ENCODE peak calls at places on chromosome 15, in six cellular contexts. N is A549, V is ovary, Y is IMR-90, F is transverse colon, T is uterus. I is an unnamed sample.

GRCh38 chr15:74376226-74376625 is 8.8 kb upstream of the CYP11A1 start:
- DNase-seq in N (no peak), V (no peak), Y (no peak), F (no peak), T (no peak), I (no peak)

GRCh38 chr15:59002418-59002859 is 15.0 kb downstream of the RNF111 start:
- DNase-seq in N (no peak), V (no peak), Y (no peak), F (no peak), T (no peak), I (no peak)

GRCh38 chr15:78991476-78991875 is 46.6 kb upstream of the CTSH start:
- DNase-seq in N (no peak), V (no peak), Y (peak), F (no peak), T (no peak), I (peak)

GRCh38 chr15:58058729-58059128 is 6.8 kb downstream of the ALDH1A2 start:
- DNase-seq in N (no peak), V (no peak), Y (no peak), F (no peak), T (no peak), I (no peak)

GRCh38 chr15:73870700-73871408 is 2.5 kb upstream of the TBC1D21 start:
- DNase-seq in N (peak), V (peak), Y (peak), F (peak), T (peak), I (peak)

GRCh38 chr15:77421370-77421700 is 647 bp downstream of the HMG20A start:
- DNase-seq in N (peak), V (no peak), Y (peak), F (peak), T (no peak), I (peak)

GRCh38 chr15:38406451-38406850 is 47.5 kb upstream of the FAM98B start:
- DNase-seq in N (no peak), V (no peak), Y (peak), F (no peak), T (no peak), I (no peak)

GRCh38 chr15:78906310-78906608 is 33.6 kb downstream of the MORF4L1 start:
- DNase-seq in N (peak), V (no peak), Y (peak), F (no peak), T (peak), I (no peak)

GRCh38 chr15:80665151-80665550 is 30.0 kb upstream of the ABHD17C start:
- DNase-seq in N (no peak), V (no peak), Y (no peak), F (no peak), T (no peak), I (no peak)

GRCh38 chr15:27358751-27359434 is 387.9 kb downstream of the GABRG3 start:
- DNase-seq in N (peak), V (no peak), Y (no peak), F (no peak), T (no peak), I (peak)

GRCh38 chr15:60396964-60397771 is 618 bp downstream of the ANXA2 start:
- DNase-seq in N (peak), V (peak), Y (peak), F (peak), T (peak), I (peak)

GRCh38 chr15:84761534-84762190 is 13.3 kb downstream of the ZNF592 start:
- DNase-seq in N (no peak), V (no peak), Y (peak), F (no peak), T (no peak), I (no peak)

GRCh38 chr15:60301024-60301423 is 96.8 kb downstream of the ANXA2 start:
- DNase-seq in N (peak), V (no peak), Y (no peak), F (no peak), T (no peak), I (peak)

GRCh38 chr15:78234515-78235040 is at the start of gene ACSBG1:
- DNase-seq in N (no peak), V (no peak), Y (no peak), F (no peak), T (no peak), I (no peak)

GRCh38 chr15:35624881-35625280 is 78.9 kb upstream of the DPH6 start:
- DNase-seq in N (no peak), V (peak), Y (peak), F (no peak), T (peak), I (no peak)

GRCh38 chr15:69679623-69680228 is 227.1 kb downstream of the RPLP1 start:
- DNase-seq in N (no peak), V (no peak), Y (no peak), F (no peak), T (no peak), I (no peak)

GRCh38 chr15:66251790-66252355 is 1.7 kb downstream of the MEGF11 start:
- DNase-seq in N (no peak), V (no peak), Y (no peak), F (no peak), T (no peak), I (no peak)

GRCh38 chr15:83106994-83107840 is at the start of gene TM6SF1:
- DNase-seq in N (no peak), V (no peak), Y (no peak), F (no peak), T (no peak), I (peak)

GRCh38 chr15:69161878-69162213 is 1.4 kb downstream of the GLCE start:
- DNase-seq in N (no peak), V (no peak), Y (peak), F (no peak), T (no peak), I (no peak)

GRCh38 chr15:36498922-36499321 is 80.5 kb upstream of the CDIN1 start:
- DNase-seq in N (no peak), V (no peak), Y (no peak), F (no peak), T (no peak), I (no peak)

GRCh38 chr15:85489773-85490493 is 109.5 kb downstream of the AKAP13 start:
- DNase-seq in N (no peak), V (no peak), Y (no peak), F (no peak), T (no peak), I (no peak)

GRCh38 chr15:40458495-40459371 is 12.1 kb upstream of the CHST14 start:
- DNase-seq in N (no peak), V (no peak), Y (no peak), F (no peak), T (no peak), I (no peak)

GRCh38 chr15:57019496-57020160 is 101.2 kb downstream of the TCF12 start:
- DNase-seq in N (no peak), V (no peak), Y (no peak), F (no peak), T (no peak), I (no peak)

GRCh38 chr15:85329561-85330421 is 50.6 kb upstream of the AKAP13 start:
- DNase-seq in N (peak), V (no peak), Y (peak), F (peak), T (no peak), I (peak)

GRCh38 chr15:45162771-45163507 is 24.8 kb downstream of the SHF start:
- DNase-seq in N (peak), V (peak), Y (peak), F (peak), T (peak), I (peak)

GRCh38 chr15:28017423-28017924 is 81.6 kb downstream of the OCA2 start:
- DNase-seq in N (peak), V (no peak), Y (no peak), F (no peak), T (no peak), I (no peak)

GRCh38 chr15:41972341-41973237 is at the start of gene EHD4:
- DNase-seq in N (peak), V (peak), Y (peak), F (peak), T (peak), I (peak)

GRCh38 chr15:50248994-50249586 is 16.4 kb downstream of the HDC start:
- DNase-seq in N (no peak), V (no peak), Y (peak), F (no peak), T (no peak), I (no peak)

GRCh38 chr15:37907136-37907535 is 27.3 kb upstream of the TMCO5A start:
- DNase-seq in N (peak), V (no peak), Y (peak), F (no peak), T (no peak), I (no peak)

GRCh38 chr15:77784361-77785292 is 151.9 kb upstream of the LINGO1 start:
- DNase-seq in N (peak), V (no peak), Y (no peak), F (no peak), T (no peak), I (peak)

GRCh38 chr15:29651476-29652072 is 170.7 kb downstream of the TJP1 start:
- DNase-seq in N (no peak), V (no peak), Y (no peak), F (no peak), T (no peak), I (no peak)

GRCh38 chr15:29652595-29652994 is 169.7 kb downstream of the TJP1 start:
- DNase-seq in N (no peak), V (no peak), Y (no peak), F (no peak), T (no peak), I (peak)

DNA sequence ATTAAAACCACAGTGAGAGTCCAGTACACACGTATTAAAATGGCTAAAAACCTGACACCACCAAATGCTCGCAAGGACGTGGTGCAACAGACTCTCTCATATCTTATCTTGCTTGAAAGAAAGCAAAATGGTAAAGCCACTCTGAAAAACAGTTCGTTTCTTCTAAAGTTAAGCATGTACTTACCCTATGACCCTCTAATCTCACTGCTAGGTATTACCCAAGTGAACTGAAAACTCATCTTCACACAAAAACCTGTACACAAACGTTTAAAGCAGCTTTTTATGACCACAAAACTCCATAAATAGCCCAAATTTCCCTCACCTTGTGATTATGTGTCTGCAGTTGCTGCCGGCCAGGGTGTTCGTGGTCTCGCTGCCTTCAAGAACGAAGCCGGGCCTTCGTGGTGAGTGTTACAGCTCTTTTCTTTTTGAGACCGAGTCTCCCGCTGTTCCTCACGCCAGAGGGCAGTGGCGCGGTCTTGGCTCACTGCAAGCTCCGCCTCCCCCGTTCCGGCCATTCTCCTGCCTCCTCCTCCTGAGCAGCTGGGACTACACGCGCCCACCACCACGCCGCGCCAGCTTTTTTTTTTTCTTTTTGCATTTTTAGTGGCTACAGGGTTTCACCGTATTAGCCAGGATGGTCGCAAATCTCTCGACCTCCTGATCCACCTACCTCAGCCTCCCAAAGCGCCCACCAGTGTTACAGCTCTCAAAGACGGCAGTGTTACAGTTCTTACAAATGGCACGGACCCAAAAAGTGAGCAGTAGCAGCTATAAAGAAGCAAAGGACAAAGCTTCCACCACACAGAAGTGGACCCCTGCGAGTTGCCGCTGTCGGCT is 165.4 kb downstream of the TJP1 start:
- DNase-seq in N (peak), V (no peak), Y (no peak), F (no peak), T (no peak), I (peak)
- TF ChIP-seq CTCF in N (peak), V (no peak), Y (no peak), F (no peak), T (no peak), I (no peak)

GRCh38 chr15:96046620-96047240 is 283.8 kb upstream of the NR2F2 start:
- DNase-seq in N (no peak), V (no peak), Y (no peak), F (no peak), T (no peak), I (no peak)
- TF ChIP-seq POLR2A in N (no peak), V (no peak), Y (no peak), F (no peak), T (no peak), I (no peak)

GRCh38 chr15:67911727-67912126 is 71.9 kb upstream of the RNU6-1 start:
- DNase-seq in N (no peak), V (no peak), Y (no peak), F (no peak), T (no peak), I (no peak)

GRCh38 chr15:67916051-67916374 is 76.2 kb upstream of the RNU6-1 start:
- DNase-seq in N (no peak), V (no peak), Y (no peak), F (no peak), T (no peak), I (no peak)

GRCh38 chr15:67915374-67916050 is 75.7 kb upstream of the RNU6-1 start:
- DNase-seq in N (peak), V (peak), Y (no peak), F (peak), T (peak), I (peak)

GRCh38 chr15:67914537-67915373 is 74.9 kb upstream of the RNU6-1 start:
- DNase-seq in N (peak), V (peak), Y (peak), F (peak), T (peak), I (peak)

DNA sequence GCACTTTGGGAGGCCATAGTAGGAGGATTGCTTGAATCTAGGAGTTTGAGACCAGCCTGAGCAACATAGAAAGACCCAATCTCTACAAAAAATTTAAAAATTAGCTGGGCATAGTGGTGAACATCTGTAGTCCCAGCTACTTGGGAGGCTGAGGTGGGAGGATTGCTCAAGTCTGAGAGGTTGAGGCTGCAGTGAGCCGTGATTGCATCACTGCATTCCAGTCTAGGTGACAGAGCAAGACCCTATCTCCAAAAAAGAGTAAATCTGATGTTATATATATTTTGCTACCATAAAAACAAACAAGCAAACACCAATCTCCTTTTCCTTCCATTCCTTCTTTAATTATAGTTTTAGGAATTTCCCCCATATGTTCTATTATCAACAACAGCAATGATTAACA is 74.2 kb upstream of the RNU6-1 start:
- DNase-seq in N (no peak), V (no peak), Y (no peak), F (no peak), T (no peak), I (no peak)
- H3K27ac ChIP-seq in N (peak), V (no peak), Y (no peak), F (peak), T (peak), I (no peak)

DNA sequence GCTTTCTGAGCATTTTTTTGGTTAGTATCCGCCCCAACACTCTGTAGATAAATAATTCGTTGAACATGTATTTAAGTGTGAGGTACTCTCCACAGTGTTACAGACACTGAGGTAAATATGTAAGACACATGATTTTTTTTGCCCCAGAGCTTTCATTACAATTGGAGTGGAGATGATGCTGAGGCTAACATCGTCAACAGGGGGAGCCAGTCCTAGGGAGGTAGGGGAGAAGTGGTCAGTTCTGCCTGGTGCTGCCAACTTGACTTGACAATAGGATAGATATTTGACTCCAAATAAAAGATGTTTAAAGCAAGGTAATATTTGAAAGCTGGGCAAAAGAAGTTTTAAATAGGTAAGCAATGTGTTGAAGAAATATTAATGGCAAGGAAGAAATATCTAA is 295.7 kb downstream of the UNC13C start:
- DNase-seq in N (peak), V (no peak), Y (no peak), F (no peak), T (no peak), I (peak)
- TF ChIP-seq CTCF in N (no peak), V (no peak), Y (no peak), F (no peak), T (no peak), I (no peak)

GRCh38 chr15:101526021-101526420 is 36.5 kb upstream of the PCSK6 start:
- DNase-seq in N (no peak), V (no peak), Y (no peak), F (no peak), T (no peak), I (no peak)

GRCh38 chr15:101526890-101527289 is 37.4 kb upstream of the PCSK6 start:
- DNase-seq in N (no peak), V (no peak), Y (no peak), F (no peak), T (no peak), I (no peak)

GRCh38 chr15:101523560-101523940 is 34.0 kb upstream of the PCSK6 start:
- DNase-seq in N (no peak), V (no peak), Y (no peak), F (peak), T (no peak), I (no peak)

GRCh38 chr15:101526442-101526841 is 36.9 kb upstream of the PCSK6 start:
- DNase-seq in N (no peak), V (no peak), Y (no peak), F (no peak), T (no peak), I (no peak)

DNA sequence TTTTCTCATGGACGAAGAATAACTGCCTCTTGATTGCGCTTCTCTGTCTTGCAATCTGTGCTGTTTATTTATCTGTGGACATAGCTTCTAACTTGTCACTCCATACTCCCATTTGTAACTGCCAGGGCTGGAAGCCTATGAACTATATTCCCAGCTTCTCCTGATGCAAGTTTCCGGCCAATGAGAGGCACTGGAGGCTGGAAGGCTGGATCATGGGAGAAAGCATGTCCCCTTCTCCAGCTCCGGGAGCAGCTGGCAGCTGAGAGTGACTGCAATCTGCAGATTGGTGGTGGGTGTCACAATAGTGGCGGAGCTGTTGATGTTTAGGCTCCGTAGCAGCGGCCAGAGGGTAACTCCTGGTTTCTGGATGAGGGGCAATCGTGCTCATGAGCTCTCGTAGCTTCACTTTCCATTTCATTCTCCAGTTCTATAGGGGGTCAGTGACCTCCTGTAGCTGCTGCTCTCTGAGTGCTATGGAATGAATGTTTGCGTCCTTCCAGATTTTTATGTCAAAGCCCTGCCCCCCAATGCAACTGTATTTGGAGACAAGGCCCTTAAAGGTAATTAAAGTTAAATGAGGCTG is 35.7 kb upstream of the PCSK6 start:
- DNase-seq in N (no peak), V (no peak), Y (no peak), F (no peak), T (no peak), I (no peak)
- TF ChIP-seq POLR2A in N (no peak), V (no peak), Y (no peak), F (no peak), T (no peak), I (no peak)

DNA sequence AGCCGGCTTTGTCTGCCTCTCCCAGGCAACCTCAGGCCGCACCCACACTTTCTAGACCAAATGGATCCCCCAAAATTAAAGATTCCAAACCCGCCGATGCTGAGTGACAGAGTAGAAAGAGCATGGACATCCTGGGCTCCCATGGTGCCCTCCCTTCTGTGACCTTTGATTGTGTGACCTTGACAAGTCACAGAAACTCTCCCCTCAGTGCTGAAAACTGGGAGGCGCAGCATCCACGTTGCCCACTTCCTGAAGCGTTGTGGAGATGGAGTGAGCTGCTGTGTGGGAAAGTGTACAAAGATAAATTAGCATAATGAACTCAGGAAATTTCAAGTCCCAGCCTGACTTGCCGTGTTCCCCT is 74.4 kb upstream of the MFGE8 start:
- DNase-seq in N (no peak), V (no peak), Y (no peak), F (no peak), T (no peak), I (no peak)
- H3K27ac ChIP-seq in N (peak), V (no peak), Y (peak), F (no peak), T (no peak), I (no peak)